ENCODE peak calls at places on chromosomes 2 and 18, in seven cellular contexts. V, Z, S, U, Q, O and C are unnamed samples.

GRCh38 chr2:30691091-30691947 is 115.9 kb downstream of the CAPN13 start:
- DNase-seq in V (peak), Z (no peak), S (no peak), U (no peak), Q (peak), O (no peak), C (no peak)

GRCh38 chr2:152647417-152648010 is 69.7 kb downstream of the PRPF40A start:
- DNase-seq in V (peak), Z (peak), S (peak), U (peak), Q (peak), O (no peak), C (no peak)

GRCh38 chr18:3623769-3624545 is 174.0 kb downstream of the TGIF1 start:
- DNase-seq in V (peak), Z (peak), S (peak), U (peak), Q (peak), O (no peak), C (peak)

GRCh38 chr2:241728627-241729026 is 5.8 kb upstream of the D2HGDH start:
- DNase-seq in V (peak), Z (peak), S (no peak), U (no peak), Q (no peak), O (no peak), C (no peak)

GRCh38 chr2:223585691-223586090 is 16.5 kb downstream of the SCG2 start:
- DNase-seq in V (no peak), Z (no peak), S (no peak), U (no peak), Q (no peak), O (no peak), C (no peak)

GRCh38 chr2:237695201-237695780 is 67.9 kb downstream of the LRRFIP1 start:
- DNase-seq in V (no peak), Z (peak), S (peak), U (no peak), Q (peak), O (no peak), C (no peak)

GRCh38 chr18:74949611-74950010 is 259.3 kb downstream of the PTGR3 start:
- DNase-seq in V (no peak), Z (no peak), S (no peak), U (no peak), Q (no peak), O (no peak), C (no peak)

GRCh38 chr2:61959381-61960293 is 54.2 kb downstream of the COMMD1 start:
- DNase-seq in V (no peak), Z (no peak), S (no peak), U (no peak), Q (no peak), O (no peak), C (no peak)

GRCh38 chr2:39390126-39390692 is 46.9 kb downstream of the MAP4K3 start:
- DNase-seq in V (no peak), Z (no peak), S (no peak), U (no peak), Q (no peak), O (no peak), C (no peak)

GRCh38 chr2:26285931-26286330 is 41.2 kb downstream of the HADHB start:
- DNase-seq in V (no peak), Z (no peak), S (no peak), U (no peak), Q (no peak), O (no peak), C (no peak)

GRCh38 chr2:159640176-159640575 is 23.8 kb upstream of the BAZ2B start:
- DNase-seq in V (no peak), Z (no peak), S (no peak), U (no peak), Q (no peak), O (no peak), C (no peak)

GRCh38 chr2:134705861-134706586 is 12.8 kb downstream of the TMEM163 start:
- DNase-seq in V (no peak), Z (no peak), S (no peak), U (no peak), Q (no peak), O (no peak), C (no peak)

GRCh38 chr2:229726643-229727042 is 12.3 kb upstream of the DNER start:
- DNase-seq in V (peak), Z (no peak), S (no peak), U (no peak), Q (no peak), O (no peak), C (no peak)

GRCh38 chr18:22391571-22392359 is 25.9 kb downstream of the CTAGE1 start:
- DNase-seq in V (no peak), Z (peak), S (peak), U (no peak), Q (no peak), O (no peak), C (peak)

GRCh38 chr2:101371635-101372034 is 15.7 kb downstream of the CREG2 start:
- DNase-seq in V (no peak), Z (no peak), S (no peak), U (no peak), Q (no peak), O (no peak), C (no peak)

GRCh38 chr2:191959209-191959608 is 112.3 kb upstream of the CAVIN2 start:
- DNase-seq in V (no peak), Z (no peak), S (no peak), U (peak), Q (no peak), O (no peak), C (no peak)

GRCh38 chr2:136118819-136119716 is 1.1 kb upstream of the CXCR4 start:
- DNase-seq in V (peak), Z (no peak), S (no peak), U (peak), Q (peak), O (peak), C (peak)

GRCh38 chr2:44290271-44290670 is 15.0 kb downstream of the SLC3A1 start:
- DNase-seq in V (no peak), Z (no peak), S (no peak), U (no peak), Q (no peak), O (no peak), C (no peak)

GRCh38 chr2:44549099-44549471 is 187.3 kb downstream of the CAMKMT start:
- DNase-seq in V (no peak), Z (no peak), S (no peak), U (no peak), Q (no peak), O (no peak), C (no peak)

GRCh38 chr2:108423067-108423466 is 25.9 kb upstream of the GCC2 start:
- DNase-seq in V (no peak), Z (no peak), S (no peak), U (no peak), Q (no peak), O (no peak), C (no peak)

GRCh38 chr2:206876176-206876575 is 63.1 kb upstream of the CPO start:
- DNase-seq in V (no peak), Z (no peak), S (no peak), U (no peak), Q (no peak), O (no peak), C (no peak)

GRCh38 chr2:158463496-158464095 is 6.8 kb downstream of the PKP4 start:
- DNase-seq in V (no peak), Z (no peak), S (no peak), U (no peak), Q (no peak), O (no peak), C (no peak)

GRCh38 chr2:196486145-196486544 is 153.4 kb upstream of the CCDC150 start:
- DNase-seq in V (no peak), Z (no peak), S (no peak), U (no peak), Q (no peak), O (no peak), C (no peak)

GRCh38 chr2:85073061-85073460 is 60.1 kb upstream of the TCF7L1 start:
- DNase-seq in V (no peak), Z (no peak), S (no peak), U (no peak), Q (no peak), O (no peak), C (no peak)

DNA sequence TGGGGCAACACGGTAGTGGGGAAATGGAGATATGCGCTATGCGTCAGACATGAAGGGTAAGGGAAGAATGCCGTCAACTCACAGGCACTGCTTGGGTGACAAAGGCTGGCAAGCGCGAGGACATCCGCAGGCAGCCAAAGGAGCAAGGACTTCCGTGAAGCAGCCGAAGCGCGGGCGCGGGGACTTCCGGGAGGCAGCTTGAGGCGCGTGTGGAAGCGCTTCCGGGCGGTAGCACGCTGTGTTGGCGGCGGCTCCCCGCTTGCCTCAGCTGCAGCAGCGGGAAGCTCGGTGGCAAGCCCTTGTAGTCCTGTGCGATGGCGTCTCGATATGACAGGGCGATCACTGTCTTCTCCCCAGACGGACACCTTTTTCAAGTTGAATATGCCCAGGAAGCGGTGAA is at the start of gene PSMA8:
- DNase-seq in V (no peak), Z (no peak), S (no peak), U (no peak), Q (no peak), O (no peak), C (no peak)
- TF ChIP-seq POLR2A in V (no peak), Z (no peak), S (no peak), U (no peak), Q (no peak), O (no peak), C (no peak)

DNA sequence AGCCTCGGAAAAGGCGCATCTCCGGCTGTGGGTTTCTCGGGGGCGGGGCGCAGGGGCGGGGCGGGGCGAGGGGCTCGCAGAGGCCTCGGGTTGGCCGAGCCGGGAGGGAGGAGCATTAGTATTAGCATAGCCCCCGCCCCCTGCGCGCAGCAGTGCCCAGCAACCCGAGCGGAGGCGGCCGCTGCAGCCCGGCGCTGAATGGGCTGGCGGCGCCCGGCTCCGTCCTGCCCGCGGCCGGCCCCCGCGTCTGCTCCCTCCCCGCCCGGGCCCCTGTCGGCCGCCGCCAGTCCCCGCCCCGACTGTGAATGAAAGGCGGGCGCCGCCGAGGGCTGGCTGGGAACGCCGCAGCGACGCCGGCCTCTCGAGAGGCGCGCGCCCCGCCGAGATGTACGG is at the start of gene EFR3B:
- DNase-seq in V (peak), Z (peak), S (peak), U (peak), Q (peak), O (peak), C (peak)
- TF ChIP-seq POLR2A in V (no peak), Z (peak), S (peak), U (peak), Q (no peak), O (no peak), C (no peak)

DNA sequence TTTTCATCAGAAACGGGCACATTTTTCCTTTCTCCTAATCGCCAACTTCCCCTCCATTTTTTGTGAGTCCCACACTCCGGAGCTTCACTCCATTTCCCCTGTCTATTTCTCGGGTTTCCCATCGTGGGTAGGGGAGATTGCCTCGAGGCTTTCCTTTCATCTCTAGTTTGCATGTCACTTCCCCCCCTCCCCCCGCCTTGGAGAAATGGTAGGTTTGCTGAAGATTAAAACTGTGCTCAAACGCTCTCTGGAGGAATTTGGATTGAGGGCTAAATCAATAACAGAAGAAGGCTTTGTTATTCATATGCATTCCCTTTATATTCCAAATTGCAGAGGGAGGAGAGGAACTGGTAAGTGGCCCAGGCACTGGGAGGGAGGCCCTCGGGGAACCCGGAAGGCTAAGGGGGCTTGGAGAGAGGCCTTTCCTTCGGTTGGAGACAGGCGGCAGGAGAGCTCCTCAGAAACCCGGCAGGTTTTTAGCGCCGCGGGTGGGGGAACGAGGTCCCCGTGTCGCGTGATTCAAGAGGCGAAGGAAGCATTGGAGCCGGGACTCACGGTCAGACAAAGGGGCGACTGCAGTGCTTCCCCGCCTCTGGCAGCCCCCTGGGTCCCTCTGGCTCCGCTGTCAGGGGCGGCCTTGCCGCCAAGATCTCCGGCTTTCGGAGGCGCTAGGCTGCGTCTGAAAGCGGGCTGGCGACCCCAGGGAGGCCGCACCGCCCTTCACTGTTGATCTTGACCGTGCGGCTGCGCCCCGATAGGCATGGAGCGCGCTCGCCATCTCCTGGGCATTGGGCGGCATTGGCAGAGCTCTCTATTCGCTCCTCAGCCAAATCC is 2.4 kb upstream of the HOXD12 start:
- DNase-seq in V (peak), Z (peak), S (peak), U (peak), Q (peak), O (no peak), C (no peak)
- TF ChIP-seq POLR2A in V (no peak), Z (no peak), S (no peak), U (no peak), Q (no peak), O (no peak), C (no peak)

GRCh38 chr18:79402977-79403722 is 7.4 kb downstream of the NFATC1 start:
- DNase-seq in V (peak), Z (peak), S (no peak), U (peak), Q (peak), O (no peak), C (peak)

GRCh38 chr18:79403723-79404566 is 8.2 kb downstream of the NFATC1 start:
- DNase-seq in V (no peak), Z (no peak), S (no peak), U (no peak), Q (no peak), O (no peak), C (no peak)

GRCh38 chr18:79405019-79405780 is 9.5 kb downstream of the NFATC1 start:
- DNase-seq in V (no peak), Z (no peak), S (no peak), U (no peak), Q (no peak), O (no peak), C (no peak)

GRCh38 chr18:79405781-79406575 is 10.2 kb downstream of the NFATC1 start:
- DNase-seq in V (no peak), Z (no peak), S (no peak), U (peak), Q (no peak), O (peak), C (no peak)

DNA sequence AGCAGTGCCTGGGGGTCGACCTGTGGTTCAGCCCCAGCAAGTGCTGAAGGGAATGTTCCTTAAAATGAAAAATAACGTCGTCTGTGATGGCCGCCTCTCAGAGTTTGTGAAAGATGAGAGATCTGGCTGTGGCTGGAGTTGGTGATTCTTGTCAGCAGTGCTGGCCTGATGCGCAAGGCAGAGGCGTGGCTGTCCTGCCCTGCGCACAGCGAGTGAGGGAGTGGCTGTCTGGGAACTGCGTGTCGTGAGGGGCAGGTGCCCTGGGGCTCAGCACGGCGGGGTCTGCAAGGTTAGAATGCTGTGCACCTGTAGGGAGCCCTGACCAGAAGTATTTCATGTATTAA is 8.8 kb downstream of the NFATC1 start:
- DNase-seq in V (no peak), Z (no peak), S (no peak), U (no peak), Q (no peak), O (no peak), C (no peak)
- TF ChIP-seq POLR2A in V (no peak), Z (no peak), S (no peak), U (no peak), Q (no peak), O (no peak), C (no peak)

GRCh38 chr2:236240228-236240990 is 23.8 kb downstream of the ASB18 start:
- DNase-seq in V (no peak), Z (no peak), S (no peak), U (no peak), Q (no peak), O (no peak), C (no peak)
- TF ChIP-seq POLR2A in V (no peak), Z (no peak), S (no peak), U (no peak), Q (no peak), O (no peak), C (no peak)

GRCh38 chr18:5630057-5630765 is 86.4 kb upstream of the EPB41L3 start:
- DNase-seq in V (peak), Z (peak), S (peak), U (peak), Q (peak), O (no peak), C (peak)

GRCh38 chr18:5630766-5631413 is 87.1 kb upstream of the EPB41L3 start:
- DNase-seq in V (no peak), Z (no peak), S (no peak), U (no peak), Q (no peak), O (no peak), C (no peak)

GRCh38 chr18:5626130-5626880 is 82.5 kb upstream of the EPB41L3 start:
- DNase-seq in V (no peak), Z (no peak), S (no peak), U (no peak), Q (no peak), O (no peak), C (no peak)

GRCh38 chr18:5627756-5628511 is 84.1 kb upstream of the EPB41L3 start:
- DNase-seq in V (no peak), Z (no peak), S (no peak), U (no peak), Q (no peak), O (no peak), C (no peak)

GRCh38 chr18:5628512-5629255 is 84.9 kb upstream of the EPB41L3 start:
- DNase-seq in V (peak), Z (peak), S (peak), U (peak), Q (peak), O (no peak), C (no peak)
- TF ChIP-seq POLR2A in V (no peak), Z (peak), S (peak), U (peak), Q (no peak), O (no peak), C (no peak)

GRCh38 chr2:43169987-43170732 is 56.2 kb downstream of the ZFP36L2 start:
- DNase-seq in V (no peak), Z (no peak), S (no peak), U (peak), Q (no peak), O (no peak), C (no peak)
- TF ChIP-seq POLR2A in V (no peak), Z (no peak), S (no peak), U (no peak), Q (no peak), O (no peak), C (no peak)

GRCh38 chr2:10521891-10522448 is 73.8 kb upstream of the ODC1 start:
- DNase-seq in V (peak), Z (no peak), S (no peak), U (peak), Q (peak), O (no peak), C (peak)
- TF ChIP-seq POLR2A in V (no peak), Z (no peak), S (no peak), U (no peak), Q (no peak), O (no peak), C (no peak)

GRCh38 chr2:28495551-28496284 is at the start of gene PLB1:
- DNase-seq in V (no peak), Z (no peak), S (no peak), U (no peak), Q (no peak), O (no peak), C (no peak)
- TF ChIP-seq POLR2A in V (no peak), Z (no peak), S (no peak), U (no peak), Q (no peak), O (no peak), C (no peak)

DNA sequence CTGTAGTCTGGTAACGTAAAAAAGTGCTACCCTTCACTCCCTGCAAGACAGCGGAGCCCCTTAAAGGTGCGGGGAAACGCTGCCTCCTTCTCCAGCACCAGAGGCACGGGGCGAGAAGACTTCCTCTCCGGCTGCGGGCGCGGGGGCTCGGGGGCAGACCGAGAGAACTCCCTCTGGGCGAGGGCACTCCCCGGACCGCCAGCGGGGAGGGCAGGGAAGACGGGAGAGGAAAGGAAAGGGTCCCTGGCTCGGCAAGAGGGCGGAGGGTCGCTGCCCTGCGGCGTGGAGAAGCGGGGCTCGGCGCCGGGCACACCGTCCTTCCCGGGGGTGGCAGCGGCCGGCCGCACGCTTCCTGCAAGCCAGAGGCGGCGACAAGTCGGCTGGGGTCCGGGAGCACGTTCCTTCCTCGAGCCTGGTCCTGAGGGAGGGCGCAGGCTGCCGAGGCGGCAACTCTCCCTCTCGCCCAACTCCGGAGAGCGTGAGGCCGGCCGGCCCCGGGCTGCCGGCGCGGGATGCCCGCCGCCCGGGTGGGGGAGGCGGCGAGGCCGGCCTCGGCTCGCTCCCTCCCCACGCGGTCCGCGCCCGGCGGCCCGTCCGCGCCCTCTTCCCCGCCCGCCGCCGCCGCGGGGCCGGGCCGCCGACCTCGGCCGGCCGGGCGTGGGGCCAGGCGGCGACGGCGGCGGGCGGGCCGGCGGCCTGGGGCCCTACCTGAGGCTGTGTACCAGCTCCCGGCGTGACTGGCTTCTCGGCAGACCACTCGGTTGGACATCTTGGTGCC is 1.1 kb downstream of the MEMO1 start:
- DNase-seq in V (peak), Z (peak), S (peak), U (peak), Q (peak), O (no peak), C (no peak)
- TF ChIP-seq POLR2A in V (peak), Z (no peak), S (no peak), U (peak), Q (no peak), O (no peak), C (no peak)